ENCODE peak calls at places on chromosomes 2 and 18, in four cellular contexts. C, V, M and Z are unnamed samples.

GRCh38 chr2:65507102-65508069 is 75.0 kb upstream of the SPRED2 start:
- DNase-seq in C (no peak), V (no peak), M (no peak), Z (no peak)

GRCh38 chr18:64295839-64296238 is 147.0 kb upstream of the LINC00305 start:
- DNase-seq in V (no peak), C (no peak), M (no peak), Z (no peak)

GRCh38 chr2:221931251-221931991 is 359.3 kb upstream of the EPHA4 start:
- DNase-seq in M (no peak), C (no peak), V (no peak), Z (no peak)

GRCh38 chr2:942775-943460 is 7.7 kb upstream of the SNTG2 start:
- DNase-seq in M (no peak), C (no peak), V (no peak), Z (no peak)

GRCh38 chr2:135914485-135914884 is 38.2 kb upstream of the MCM6 start:
- DNase-seq in M (no peak), V (no peak), C (no peak), Z (no peak)

GRCh38 chr2:215930505-215931233 is 82.7 kb downstream of the MREG start:
- DNase-seq in M (no peak), V (no peak), C (peak), Z (no peak)

GRCh38 chr2:75053484-75054112 is 95.2 kb downstream of the POLE4 start:
- DNase-seq in C (peak), M (peak), V (no peak), Z (no peak)

GRCh38 chr2:238803996-238804395 is 43.9 kb upstream of the TWIST2 start:
- DNase-seq in M (no peak), C (no peak), V (no peak), Z (no peak)

GRCh38 chr2:21501344-21502027 is 377.7 kb downstream of the TDRD15 start:
- DNase-seq in V (no peak), C (no peak), M (no peak), Z (no peak)

GRCh38 chr2:7377861-7378569 is 460.8 kb downstream of the RNF144A start:
- DNase-seq in M (no peak), V (peak), C (no peak), Z (no peak)

GRCh38 chr18:57027190-57027708 is 119.6 kb upstream of the BOD1L2 start:
- DNase-seq in V (no peak), C (no peak), M (no peak), Z (no peak)

GRCh38 chr2:74045454-74045853 is 60.7 kb downstream of the TET3 start:
- DNase-seq in C (peak), V (peak), M (no peak), Z (no peak)

GRCh38 chr2:191128911-191129304 is 21.9 kb downstream of the STAT4 start:
- DNase-seq in M (no peak), C (no peak), V (no peak), Z (no peak)

DNA sequence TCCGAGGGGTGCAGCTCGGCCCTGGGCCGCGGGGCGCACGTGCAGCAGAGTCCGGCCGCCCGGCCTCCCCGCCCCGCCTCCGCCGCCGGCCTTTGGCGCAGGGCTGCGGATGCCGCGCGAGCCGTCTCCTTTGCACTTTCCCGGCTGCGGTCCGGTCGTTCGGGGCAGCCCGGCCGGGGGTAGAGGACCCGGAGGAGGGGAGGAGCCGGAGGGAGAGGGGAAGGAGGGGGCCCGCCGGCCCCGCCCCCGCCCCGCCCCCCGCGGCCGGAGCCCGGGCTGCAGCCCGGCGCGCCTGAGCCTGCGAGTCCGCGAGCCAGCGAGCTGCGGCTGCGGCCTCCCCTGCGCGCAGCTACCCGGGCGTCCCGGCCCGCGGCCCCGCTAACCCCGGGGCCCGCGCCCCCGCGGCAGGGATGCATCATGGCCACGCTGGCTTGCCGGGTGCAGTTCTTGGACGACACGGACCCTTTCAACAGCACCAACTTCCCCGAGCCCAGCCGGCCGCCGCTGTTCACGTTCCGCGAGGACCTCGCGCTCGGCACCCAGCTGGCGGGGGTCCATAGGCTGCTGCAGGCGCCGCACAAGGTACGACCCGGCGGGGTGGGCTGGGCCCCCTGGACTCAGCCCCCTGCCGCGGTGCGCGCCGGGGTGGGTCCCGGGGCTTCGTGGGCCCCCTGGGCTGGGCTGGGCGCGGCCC is at the start of gene FHOD3:
- DNase-seq in C (peak), V (no peak), M (no peak), Z (peak)
- TF ChIP-seq CTCF in C (no peak), V (no peak), M (no peak), Z (no peak)

DNA sequence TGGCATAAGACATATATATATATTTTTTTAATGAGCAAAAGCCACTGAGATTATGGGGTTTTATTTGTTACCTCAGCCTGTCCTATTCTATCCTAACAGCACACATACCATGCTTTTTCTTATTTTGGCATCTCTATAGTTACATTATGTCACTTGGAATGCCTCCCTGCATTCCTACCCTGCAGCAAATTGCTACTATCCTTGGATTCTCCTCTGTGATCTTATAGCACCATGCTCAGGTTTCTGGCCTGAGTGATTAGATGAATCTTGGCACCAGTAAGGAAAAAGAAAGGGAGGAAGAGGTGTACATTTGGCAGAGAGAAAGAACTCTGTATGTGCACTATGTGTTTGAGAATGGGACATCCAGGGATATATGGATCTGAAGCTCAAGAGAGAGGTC is 86.3 kb upstream of the PELI1 start:
- DNase-seq in M (no peak), C (no peak), V (no peak), Z (no peak)
- TF ChIP-seq CTCF in M (no peak), C (no peak), V (no peak), Z (no peak)

GRCh38 chr2:155273314-155273713 is 574.8 kb downstream of the KCNJ3 start:
- DNase-seq in M (no peak), C (no peak), V (no peak), Z (no peak)
- TF ChIP-seq CTCF in M (no peak), C (no peak), V (no peak), Z (no peak)

DNA sequence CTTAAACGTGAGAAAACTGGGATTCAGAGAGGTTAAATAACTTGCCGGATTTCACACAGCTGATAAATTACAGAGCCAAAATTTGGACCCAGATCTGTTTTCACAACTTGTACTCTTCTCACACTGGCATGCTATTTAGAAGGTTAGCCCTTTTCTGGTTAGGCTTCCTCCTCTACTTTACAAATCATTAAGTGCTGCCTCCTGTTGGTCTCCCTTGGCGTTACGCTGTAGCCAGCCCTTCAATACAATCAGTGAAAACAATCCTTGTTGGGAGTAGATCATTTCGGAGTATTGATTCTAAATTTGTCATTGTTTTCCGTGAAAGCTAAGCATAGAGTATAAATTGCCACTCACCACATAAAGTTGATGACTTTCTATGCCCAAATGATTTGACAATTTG is 153.5 kb downstream of the ARHGAP15 start:
- DNase-seq in C (no peak), V (no peak), M (no peak), Z (no peak)
- TF ChIP-seq CTCF in C (peak), V (no peak), M (peak), Z (no peak)

DNA sequence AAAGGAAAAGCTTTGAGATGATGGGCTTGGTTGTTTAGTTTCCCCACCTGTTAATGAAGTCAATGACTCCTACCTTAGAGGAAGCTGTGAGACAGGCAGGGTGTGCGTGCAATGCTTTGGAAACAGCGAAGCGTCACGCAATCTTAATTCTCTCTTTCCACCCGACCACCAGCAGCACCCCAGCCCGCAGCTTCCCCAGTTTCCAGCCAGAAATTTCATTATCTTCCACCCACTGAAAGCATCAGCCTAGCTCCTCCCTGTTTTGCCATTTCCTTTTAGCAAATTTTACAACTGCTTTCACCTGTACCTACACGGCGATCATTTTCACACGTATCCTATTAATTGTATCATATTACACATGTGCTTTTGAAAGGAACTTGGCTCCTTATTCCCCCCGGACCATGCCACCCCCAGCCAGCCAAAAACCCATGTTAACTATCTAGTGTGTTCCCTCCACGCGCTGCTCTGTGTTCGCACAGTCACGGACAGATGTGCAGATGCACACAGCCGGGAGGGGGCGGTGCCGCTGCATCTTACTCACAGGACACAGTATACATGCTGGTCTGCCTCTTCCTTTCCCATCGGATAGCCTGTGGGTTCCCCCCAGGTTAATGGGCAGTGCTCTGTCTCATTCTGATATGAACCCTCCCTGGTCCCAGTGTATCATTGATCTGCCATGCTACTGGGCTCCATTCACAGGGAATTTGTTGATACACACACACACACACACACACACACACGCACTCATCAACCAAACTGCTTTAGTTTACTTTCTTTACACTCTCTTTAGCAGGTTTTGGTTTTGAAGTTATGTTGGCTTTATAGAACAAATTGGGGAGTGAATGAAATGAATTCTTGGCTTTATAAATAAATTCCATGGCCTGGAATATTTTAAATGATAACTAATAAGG is 22.4 kb downstream of the CYP27C1 start:
- DNase-seq in C (peak), M (peak), V (no peak), Z (no peak)
- TF ChIP-seq CTCF in C (peak), M (peak), V (peak), Z (no peak)

DNA sequence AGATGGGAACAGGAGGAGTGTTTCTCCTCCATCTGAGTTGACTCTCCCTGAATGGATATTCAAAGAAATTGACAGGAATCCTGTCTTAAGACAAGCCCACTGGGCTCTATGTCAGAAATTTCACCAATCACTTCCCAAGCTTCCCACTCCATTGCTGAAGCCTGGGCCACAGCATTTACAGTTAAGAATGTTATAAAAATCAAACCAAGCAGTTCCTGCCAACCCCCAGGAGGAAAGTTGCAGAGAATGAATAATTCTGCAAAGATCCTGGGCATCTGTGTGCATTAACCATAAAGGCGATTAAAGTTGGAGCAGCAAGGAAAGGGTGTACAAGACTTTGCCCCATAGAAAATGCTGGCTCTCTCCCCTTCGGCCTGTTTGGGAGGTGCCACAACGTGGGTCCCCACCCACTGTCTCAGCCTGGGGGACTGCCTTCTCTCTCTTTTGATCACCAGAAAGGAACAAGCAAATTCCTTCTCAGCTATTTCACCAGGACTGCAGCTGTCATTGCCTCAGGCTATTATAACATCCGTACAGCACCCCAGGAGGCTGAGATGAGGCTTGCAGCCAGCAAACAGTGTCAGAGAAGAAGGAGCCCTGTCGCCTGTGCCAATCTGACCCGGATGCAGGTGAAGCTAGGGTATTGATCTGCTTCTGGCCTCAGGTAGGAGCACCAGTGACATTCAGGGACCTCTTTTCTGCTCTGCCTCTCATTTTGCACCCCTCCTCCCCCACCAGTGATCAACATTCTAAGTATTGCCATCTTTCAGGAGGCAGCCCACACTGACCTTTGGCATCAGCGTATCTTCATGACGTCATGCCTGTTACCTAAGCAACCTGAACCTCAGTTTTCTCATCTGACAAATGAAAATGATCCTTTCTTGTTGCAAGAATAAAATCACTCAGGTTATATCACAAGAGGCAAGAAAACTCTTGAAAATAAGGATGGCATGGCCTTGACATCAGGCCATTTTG is 219.0 kb downstream of the SH3BP4 start:
- DNase-seq in M (peak), V (no peak), C (peak), Z (no peak)
- TF ChIP-seq CTCF in M (peak), V (peak), C (peak), Z (no peak)